ENCODE peak calls at places on chromosomes 13 and 19, in nine cellular contexts. One of them, this sample, is unnamed.

GRCh38 chr19:8611890-8612806 is 1.6 kb upstream of the ADAMTS10 start:
- DNase-seq in brain microvascular endothelial cell: peak; percentile 96
- DNase-seq in tibial nerve: peak; percentile 28
- DNase-seq in AG04450: no peak
- DNase-seq in mammary epithelial cell: no peak
- DNase-seq in CD8-positive, alpha-beta T cell: no peak
- DNase-seq in GM23338: peak; percentile 74
- DNase-seq in fibroblast of mammary gland: peak; percentile 78
- DNase-seq in foreskin fibroblast: peak; percentile 38
- DNase-seq in this sample: peak; percentile 70

GRCh38 chr13:102729560-102730275 is 34.9 kb upstream of the METTL21C start:
- DNase-seq in brain microvascular endothelial cell: peak; percentile 52
- DNase-seq in tibial nerve: no peak
- DNase-seq in AG04450: no peak
- DNase-seq in mammary epithelial cell: peak; percentile 85
- DNase-seq in CD8-positive, alpha-beta T cell: no peak
- DNase-seq in GM23338: peak; percentile 17
- DNase-seq in fibroblast of mammary gland: peak; percentile 94
- DNase-seq in foreskin fibroblast: peak; percentile 76
- DNase-seq in this sample: peak; percentile 91

GRCh38 chr19:47707135-47707925 is 5.9 kb upstream of the EHD2 start:
- DNase-seq in brain microvascular endothelial cell: peak; percentile 66
- DNase-seq in tibial nerve: peak; percentile 63
- DNase-seq in AG04450: no peak
- DNase-seq in mammary epithelial cell: peak; percentile 68
- DNase-seq in CD8-positive, alpha-beta T cell: peak; percentile 74
- DNase-seq in GM23338: peak; percentile 96
- DNase-seq in fibroblast of mammary gland: peak; percentile 82
- DNase-seq in foreskin fibroblast: peak; percentile 87
- DNase-seq in this sample: peak; percentile 83

GRCh38 chr13:102187313-102187712 is 214.5 kb downstream of the FGF14 start:
- DNase-seq in brain microvascular endothelial cell: no peak
- DNase-seq in tibial nerve: no peak
- DNase-seq in AG04450: no peak
- DNase-seq in mammary epithelial cell: no peak
- DNase-seq in CD8-positive, alpha-beta T cell: no peak
- DNase-seq in GM23338: no peak
- DNase-seq in fibroblast of mammary gland: no peak
- DNase-seq in foreskin fibroblast: no peak
- DNase-seq in this sample: no peak

GRCh38 chr19:45187421-45188100 is 9.0 kb downstream of the BLOC1S3 start:
- DNase-seq in brain microvascular endothelial cell: no peak
- DNase-seq in tibial nerve: no peak
- DNase-seq in AG04450: no peak
- DNase-seq in mammary epithelial cell: no peak
- DNase-seq in CD8-positive, alpha-beta T cell: peak; percentile 25
- DNase-seq in GM23338: peak; percentile 93
- DNase-seq in fibroblast of mammary gland: no peak
- DNase-seq in foreskin fibroblast: no peak
- DNase-seq in this sample: peak; percentile 17

GRCh38 chr13:29319451-29319850 is 276.0 kb downstream of the SLC7A1 start:
- DNase-seq in brain microvascular endothelial cell: no peak
- DNase-seq in tibial nerve: no peak
- DNase-seq in AG04450: no peak
- DNase-seq in mammary epithelial cell: no peak
- DNase-seq in CD8-positive, alpha-beta T cell: no peak
- DNase-seq in GM23338: peak; percentile 72
- DNase-seq in fibroblast of mammary gland: no peak
- DNase-seq in foreskin fibroblast: no peak
- DNase-seq in this sample: no peak

GRCh38 chr19:5881543-5882299 is 11.4 kb upstream of the FUT5 start:
- DNase-seq in brain microvascular endothelial cell: no peak
- DNase-seq in tibial nerve: no peak
- DNase-seq in AG04450: no peak
- DNase-seq in mammary epithelial cell: no peak
- DNase-seq in CD8-positive, alpha-beta T cell: no peak
- DNase-seq in GM23338: no peak
- DNase-seq in fibroblast of mammary gland: no peak
- DNase-seq in foreskin fibroblast: no peak
- DNase-seq in this sample: no peak

GRCh38 chr19:49932731-49933131 is 3.4 kb upstream of the NUP62 start:
- DNase-seq in brain microvascular endothelial cell: no peak
- DNase-seq in tibial nerve: no peak
- DNase-seq in AG04450: no peak
- DNase-seq in mammary epithelial cell: no peak
- DNase-seq in CD8-positive, alpha-beta T cell: peak; percentile 29
- DNase-seq in GM23338: no peak
- DNase-seq in fibroblast of mammary gland: no peak
- DNase-seq in foreskin fibroblast: no peak
- DNase-seq in this sample: no peak

GRCh38 chr19:14450168-14450874 is 17.2 kb downstream of the PKN1 start:
- DNase-seq in brain microvascular endothelial cell: peak; percentile 28
- DNase-seq in tibial nerve: no peak
- DNase-seq in AG04450: no peak
- DNase-seq in mammary epithelial cell: no peak
- DNase-seq in CD8-positive, alpha-beta T cell: peak; percentile 47
- DNase-seq in GM23338: peak; percentile 98
- DNase-seq in fibroblast of mammary gland: peak; percentile 63
- DNase-seq in foreskin fibroblast: peak; percentile 60
- DNase-seq in this sample: peak; percentile 28

GRCh38 chr19:18225702-18226468 is at the start of gene PDE4C:
- DNase-seq in brain microvascular endothelial cell: no peak
- DNase-seq in tibial nerve: no peak
- DNase-seq in AG04450: no peak
- DNase-seq in mammary epithelial cell: no peak
- DNase-seq in CD8-positive, alpha-beta T cell: no peak
- DNase-seq in GM23338: peak; percentile 49
- DNase-seq in fibroblast of mammary gland: no peak
- DNase-seq in foreskin fibroblast: peak; percentile 27
- DNase-seq in this sample: no peak

GRCh38 chr13:112443191-112444000 is 67.2 kb downstream of the SPACA7 start:
- DNase-seq in brain microvascular endothelial cell: no peak
- DNase-seq in tibial nerve: no peak
- DNase-seq in AG04450: no peak
- DNase-seq in mammary epithelial cell: no peak
- DNase-seq in CD8-positive, alpha-beta T cell: no peak
- DNase-seq in GM23338: peak; percentile 69
- DNase-seq in fibroblast of mammary gland: no peak
- DNase-seq in foreskin fibroblast: peak; percentile 27
- DNase-seq in this sample: no peak

GRCh38 chr13:52599853-52600603 is 42.2 kb upstream of the HNRNPA1L2 start:
- DNase-seq in brain microvascular endothelial cell: no peak
- DNase-seq in tibial nerve: no peak
- DNase-seq in AG04450: no peak
- DNase-seq in mammary epithelial cell: peak; percentile 32
- DNase-seq in CD8-positive, alpha-beta T cell: no peak
- DNase-seq in GM23338: peak; percentile 75
- DNase-seq in fibroblast of mammary gland: peak; percentile 21
- DNase-seq in foreskin fibroblast: peak; percentile 64
- DNase-seq in this sample: peak; percentile 3

GRCh38 chr13:61898207-61898606 is 482.6 kb upstream of the PCDH20 start:
- DNase-seq in brain microvascular endothelial cell: no peak
- DNase-seq in tibial nerve: no peak
- DNase-seq in AG04450: no peak
- DNase-seq in mammary epithelial cell: no peak
- DNase-seq in CD8-positive, alpha-beta T cell: no peak
- DNase-seq in GM23338: no peak
- DNase-seq in fibroblast of mammary gland: no peak
- DNase-seq in foreskin fibroblast: no peak
- DNase-seq in this sample: no peak

DNA sequence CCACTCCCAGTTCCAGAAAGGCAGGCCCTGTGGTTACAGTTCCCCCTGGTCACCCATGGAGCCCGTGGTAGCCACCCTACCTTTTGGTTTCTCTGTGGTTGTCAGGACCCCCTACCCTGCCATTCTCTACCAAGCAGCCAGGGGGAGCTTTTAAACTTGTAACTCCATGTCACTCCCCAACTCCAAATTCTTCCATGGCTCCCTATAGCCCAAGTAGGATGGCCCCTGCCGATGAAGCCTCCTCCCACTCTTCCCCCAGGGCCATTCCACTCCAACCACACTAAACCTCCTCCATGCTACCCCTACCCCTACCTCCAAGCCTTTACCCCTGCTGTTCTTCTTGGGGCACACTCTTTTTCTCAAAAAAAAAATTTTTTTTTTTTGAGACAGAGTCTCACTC is 2.2 kb downstream of the S1PR2 start:
- DNase-seq in brain microvascular endothelial cell: peak; percentile 35
- DNase-seq in tibial nerve: peak; percentile 31
- DNase-seq in AG04450: no peak
- DNase-seq in mammary epithelial cell: no peak
- DNase-seq in CD8-positive, alpha-beta T cell: peak; percentile 36
- DNase-seq in GM23338: peak; percentile 87
- DNase-seq in fibroblast of mammary gland: peak; percentile 71
- DNase-seq in foreskin fibroblast: peak; percentile 73
- DNase-seq in this sample: peak; percentile 69
- H3K4me3 ChIP-seq in brain microvascular endothelial cell: no peak overlapping the region
- H3K4me3 ChIP-seq in tibial nerve: no peak overlapping the region
- H3K4me3 ChIP-seq in AG04450: peak overlapping the region; percentile 41
- H3K4me3 ChIP-seq in mammary epithelial cell: no peak overlapping the region
- H3K4me3 ChIP-seq in CD8-positive, alpha-beta T cell: no peak overlapping the region
- H3K4me3 ChIP-seq in GM23338: no peak overlapping the region
- H3K4me3 ChIP-seq in fibroblast of mammary gland: no peak overlapping the region
- H3K4me3 ChIP-seq in foreskin fibroblast: peak overlapping the region; percentile 40
- H3K4me3 ChIP-seq in this sample: peak overlapping the region; percentile 18

GRCh38 chr19:39692822-39693221 is 11.5 kb upstream of the LGALS14 start:
- DNase-seq in brain microvascular endothelial cell: no peak
- DNase-seq in tibial nerve: no peak
- DNase-seq in AG04450: no peak
- DNase-seq in mammary epithelial cell: no peak
- DNase-seq in CD8-positive, alpha-beta T cell: no peak
- DNase-seq in GM23338: no peak
- DNase-seq in fibroblast of mammary gland: no peak
- DNase-seq in foreskin fibroblast: no peak
- DNase-seq in this sample: no peak
- TF ChIP-seq CTCF in brain microvascular endothelial cell: no peak
- TF ChIP-seq CTCF in tibial nerve: no peak
- TF ChIP-seq CTCF in AG04450: no peak
- TF ChIP-seq CTCF in mammary epithelial cell: no peak
- TF ChIP-seq CTCF in CD8-positive, alpha-beta T cell: no peak
- TF ChIP-seq CTCF in GM23338: no peak
- TF ChIP-seq CTCF in fibroblast of mammary gland: no peak
- TF ChIP-seq CTCF in foreskin fibroblast: no peak
- TF ChIP-seq CTCF in this sample: no peak

GRCh38 chr19:2014081-2014693 is 1.3 kb downstream of the BTBD2 start:
- DNase-seq in brain microvascular endothelial cell: no peak
- DNase-seq in tibial nerve: no peak
- DNase-seq in AG04450: no peak
- DNase-seq in mammary epithelial cell: no peak
- DNase-seq in CD8-positive, alpha-beta T cell: no peak
- DNase-seq in GM23338: no peak
- DNase-seq in fibroblast of mammary gland: no peak
- DNase-seq in foreskin fibroblast: no peak
- DNase-seq in this sample: no peak
- H3K4me3 ChIP-seq in brain microvascular endothelial cell: peak overlapping the region; percentile 65
- H3K4me3 ChIP-seq in tibial nerve: peak overlapping the region; percentile 82
- H3K4me3 ChIP-seq in AG04450: peak overlapping the region; percentile 72
- H3K4me3 ChIP-seq in mammary epithelial cell: peak overlapping the region; percentile 78
- H3K4me3 ChIP-seq in CD8-positive, alpha-beta T cell: no peak overlapping the region
- H3K4me3 ChIP-seq in GM23338: peak overlapping the region; percentile 58
- H3K4me3 ChIP-seq in fibroblast of mammary gland: peak overlapping the region; percentile 65
- H3K4me3 ChIP-seq in foreskin fibroblast: peak overlapping the region; percentile 67
- H3K4me3 ChIP-seq in this sample: peak overlapping the region; percentile 58

DNA sequence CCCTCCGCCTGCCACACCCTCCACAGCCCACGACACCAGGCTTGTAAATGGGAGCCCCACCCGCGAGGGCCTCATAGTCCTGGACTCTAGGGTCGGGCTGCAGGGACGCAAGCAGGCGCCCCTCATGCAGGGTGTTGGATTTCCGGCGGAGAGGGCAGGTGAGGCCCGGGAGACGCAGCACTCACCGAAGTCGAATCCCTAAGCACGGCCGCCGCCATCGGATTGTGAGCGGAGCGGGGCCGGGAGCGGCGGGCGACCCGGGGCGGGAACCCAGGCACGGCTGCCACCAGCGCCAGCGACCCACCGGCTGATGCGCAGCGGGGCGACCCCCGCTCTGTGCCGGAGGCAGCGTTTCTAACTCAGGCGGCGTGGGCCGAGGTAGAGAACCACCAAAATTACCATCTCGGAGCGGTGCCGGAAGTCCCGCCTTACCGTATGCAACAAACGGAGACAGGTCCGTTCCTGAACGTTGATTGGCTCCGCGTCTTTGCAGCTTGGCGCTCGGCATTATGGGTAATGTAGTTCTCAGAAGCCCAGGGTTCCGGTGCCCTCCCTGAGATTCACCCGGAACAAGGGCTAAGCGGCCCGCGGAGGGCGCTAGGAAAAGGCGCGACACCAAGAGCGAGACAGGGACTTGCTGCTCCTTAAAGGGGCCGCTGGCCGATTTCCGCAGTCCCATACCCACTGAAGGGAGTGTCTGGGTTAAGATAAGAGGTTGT is at the start of gene ZNF416:
- DNase-seq in brain microvascular endothelial cell: peak; percentile 99
- DNase-seq in tibial nerve: peak; percentile 98
- DNase-seq in AG04450: peak; percentile 97
- DNase-seq in mammary epithelial cell: peak; percentile 97
- DNase-seq in CD8-positive, alpha-beta T cell: peak; percentile 94
- DNase-seq in GM23338: peak; percentile 100
- DNase-seq in fibroblast of mammary gland: peak; percentile 99
- DNase-seq in foreskin fibroblast: peak; percentile 100
- DNase-seq in this sample: peak; percentile 99
- TF ChIP-seq CTCF in brain microvascular endothelial cell: peak; percentile 33
- TF ChIP-seq CTCF in tibial nerve: peak; percentile 23
- TF ChIP-seq CTCF in AG04450: peak; percentile 11
- TF ChIP-seq CTCF in mammary epithelial cell: peak; percentile 32
- TF ChIP-seq CTCF in CD8-positive, alpha-beta T cell: no peak
- TF ChIP-seq CTCF in GM23338: no peak
- TF ChIP-seq CTCF in fibroblast of mammary gland: peak; percentile 3
- TF ChIP-seq CTCF in foreskin fibroblast: peak; percentile 3
- TF ChIP-seq CTCF in this sample: peak; percentile 10